ENCODE peak calls at places on chromosomes 2 and 18, in five cellular contexts. G, X, P, W and M are unnamed samples.

GRCh38 chr18:11495441-11495840 is 114.0 kb upstream of the SLC35G4 start:
- DNase-seq in X (no peak), W (no peak), G (no peak), P (no peak), M (no peak)

GRCh38 chr2:53475320-53475719 is 292.3 kb upstream of the CHAC2 start:
- DNase-seq in G (no peak), W (no peak), X (no peak), P (no peak), M (no peak)

GRCh38 chr2:205682239-205683021 is at the start of gene NRP2:
- DNase-seq in X (peak), W (no peak), P (peak), G (peak), M (peak)

GRCh38 chr18:31566576-31567306 is 24.9 kb upstream of the TTR start:
- DNase-seq in P (no peak), W (no peak), X (no peak), G (peak), M (no peak)

GRCh38 chr2:216183459-216183858 is 74.3 kb downstream of the XRCC5 start:
- DNase-seq in P (no peak), W (no peak), G (no peak), X (no peak), M (no peak)

GRCh38 chr2:145096582-145096981 is 576.7 kb upstream of the ZEB2 start:
- DNase-seq in G (no peak), X (no peak), P (no peak), W (no peak), M (no peak)

GRCh38 chr2:201191132-201191875 is 8.4 kb downstream of the CASP10 start:
- DNase-seq in G (no peak), W (no peak), P (no peak), X (no peak), M (no peak)

GRCh38 chr2:237060518-237061312 is 25.0 kb upstream of the COPS8 start:
- DNase-seq in G (peak), W (peak), X (no peak), P (peak), M (peak)

GRCh38 chr18:1270081-1270480 is 365.4 kb downstream of the ADCYAP1 start:
- DNase-seq in W (peak), P (no peak), G (no peak), X (no peak), M (no peak)

GRCh38 chr2:47437287-47437686 is 34.3 kb downstream of the MSH2 start:
- DNase-seq in X (no peak), P (no peak), G (no peak), W (peak), M (no peak)

GRCh38 chr2:45885111-45885685 is 233.7 kb downstream of the PRKCE start:
- DNase-seq in G (no peak), X (no peak), P (no peak), W (no peak), M (no peak)

GRCh38 chr2:36362291-36362690 is 6.7 kb downstream of the CRIM1 start:
- DNase-seq in G (no peak), W (no peak), X (no peak), P (no peak), M (no peak)

GRCh38 chr18:12336887-12337286 is 28.8 kb downstream of the TUBB6 start:
- DNase-seq in X (no peak), G (no peak), W (peak), P (no peak), M (no peak)

GRCh38 chr2:88530081-88530480 is 77.6 kb upstream of the FOXI3 start:
- DNase-seq in P (no peak), X (no peak), G (no peak), W (no peak), M (no peak)

GRCh38 chr2:47193607-47194006 is 38.5 kb upstream of the STPG4 start:
- DNase-seq in W (no peak), P (no peak), X (no peak), G (no peak), M (no peak)

GRCh38 chr2:202178342-202178958 is 59.9 kb downstream of the SUMO1 start:
- DNase-seq in P (peak), W (peak), G (peak), X (no peak), M (peak)

GRCh38 chr2:56680971-56681631 is 497.3 kb downstream of the CCDC85A start:
- DNase-seq in W (no peak), P (no peak), X (no peak), G (no peak), M (no peak)

GRCh38 chr18:72867721-72868665 is at the start of gene NETO1:
- DNase-seq in P (no peak), W (no peak), X (no peak), G (no peak), M (no peak)

GRCh38 chr2:33502025-33502424 is 25.6 kb downstream of the RASGRP3 start:
- DNase-seq in W (no peak), X (no peak), G (no peak), P (no peak), M (no peak)

GRCh38 chr18:41872206-41872605 is 82.8 kb upstream of the PIK3C3 start:
- DNase-seq in G (no peak), W (no peak), P (no peak), X (no peak), M (no peak)

GRCh38 chr2:57330447-57330846 is 716.2 kb upstream of the VRK2 start:
- DNase-seq in X (no peak), W (no peak), P (no peak), G (no peak), M (no peak)

GRCh38 chr18:43596106-43596712 is 318.9 kb upstream of the SYT4 start:
- DNase-seq in X (no peak), G (no peak), P (no peak), W (peak), M (no peak)

GRCh38 chr2:15311201-15311882 is 249.8 kb downstream of the NBAS start:
- DNase-seq in X (no peak), G (no peak), W (no peak), P (no peak), M (no peak)

GRCh38 chr2:84971799-84972790 is 1.1 kb downstream of the KCMF1 start:
- DNase-seq in P (peak), G (peak), X (peak), W (peak), M (peak)

GRCh38 chr2:226116346-226116745 is 683.3 kb downstream of the IRS1 start:
- DNase-seq in G (no peak), X (no peak), P (no peak), W (no peak), M (no peak)